ENCODE peak calls at places on chromosome 17, in five cellular contexts. S is astrocyte; R is CD8-positive, alpha-beta memory T cell; P is GM23338; L is hepatocyte. E is an unnamed sample.

GRCh38 chr17:67108411-67108810 is 64.1 kb downstream of the CACNG1 start:
- DNase-seq in R (no peak), P (no peak), S (no peak), L (no peak), E (no peak)

GRCh38 chr17:9434502-9435113 is 141.0 kb downstream of the STX8 start:
- DNase-seq in R (no peak), S (no peak), L (no peak), P (no peak), E (no peak)

GRCh38 chr17:43952724-43953666 is 745 bp downstream of the PYY start:
- DNase-seq in L (no peak), S (no peak), R (no peak), P (peak; percentile 97), E (no peak)

GRCh38 chr17:34241062-34241461 is 14.0 kb upstream of the CCL2 start:
- DNase-seq in L (no peak), P (no peak), S (peak; percentile 32), R (no peak), E (no peak)

GRCh38 chr17:62653002-62653830 is 25.7 kb downstream of the MRC2 start:
- DNase-seq in L (peak; percentile 60), S (peak; percentile 33), P (peak; percentile 93), R (peak; percentile 58), E (peak; percentile 74)

GRCh38 chr17:80586464-80587228 is 42.0 kb downstream of the RPTOR start:
- DNase-seq in R (no peak), P (no peak), L (no peak), S (no peak), E (no peak)

GRCh38 chr17:9817086-9817485 is 4.8 kb downstream of the GSG1L2 start:
- DNase-seq in R (no peak), L (peak; percentile 79), S (no peak), P (peak; percentile 74), E (peak; percentile 35)

GRCh38 chr17:39705786-39706348 is 6.0 kb downstream of the ERBB2 start:
- DNase-seq in L (no peak), S (no peak), R (no peak), P (no peak), E (peak; percentile 85)

GRCh38 chr17:9139695-9140094 is 118.4 kb downstream of the NTN1 start:
- DNase-seq in L (no peak), P (no peak), R (no peak), S (no peak), E (no peak)

GRCh38 chr17:77317091-77317519 is 176.3 kb downstream of the SEC14L1 start:
- DNase-seq in R (no peak), P (no peak), S (no peak), L (no peak), E (no peak)

GRCh38 chr17:17032131-17032692 is 10.0 kb upstream of the MPRIP start:
- DNase-seq in R (no peak), S (peak; percentile 95), P (no peak), L (peak; percentile 69), E (no peak)

GRCh38 chr17:43134774-43135453 is 9.8 kb upstream of the BRCA1 start:
- DNase-seq in L (no peak), P (peak; percentile 50), R (no peak), S (no peak), E (no peak)

GRCh38 chr17:74045608-74046007 is 157.9 kb upstream of the RPL38 start:
- DNase-seq in S (no peak), L (peak; percentile 38), P (no peak), R (no peak), E (no peak)

GRCh38 chr17:42111265-42111636 is 1.3 kb downstream of the DHX58 start:
- DNase-seq in S (no peak), R (no peak), L (no peak), P (no peak), E (no peak)

GRCh38 chr17:32518856-32519768 is 32.3 kb downstream of the CDK5R1 start:
- DNase-seq in S (peak; percentile 10), L (peak; percentile 81), P (peak; percentile 96), R (peak; percentile 77), E (no peak)

GRCh38 chr17:8719291-8720246 is 25.1 kb downstream of the CCDC42 start:
- DNase-seq in P (no peak), S (peak; percentile 18), L (no peak), R (no peak), E (no peak)

GRCh38 chr17:57902800-57903759 is 52.1 kb downstream of the CUEDC1 start:
- DNase-seq in L (peak; percentile 82), S (peak; percentile 87), R (no peak), P (no peak), E (peak; percentile 94)
- H3K36me3 ChIP-seq in L (no peaks in the 10 kb centered on the region), S (no peaks in the 10 kb centered on the region), R (no peaks in the 10 kb centered on the region), P (no peaks in the 10 kb centered on the region), E (no peaks in the 10 kb centered on the region)

GRCh38 chr17:79217473-79218135 is 143.0 kb downstream of the ENGASE start:
- DNase-seq in P (no peak), R (no peak), L (no peak), S (no peak), E (no peak)
- H3K27ac ChIP-seq in P (no peak overlapping the region), R (no peak overlapping the region), L (no peak overlapping the region), S (no peak overlapping the region), E (no peak overlapping the region)

GRCh38 chr17:1649116-1649843 is 386 bp downstream of the RILP start:
- DNase-seq in P (peak; percentile 82), S (peak; percentile 74), R (peak; percentile 83), L (peak; percentile 94), E (peak; percentile 82)
- H3K4me1 ChIP-seq in P (peaks cover 21% of the 10 kb centered on the region), S (peaks cover 23% of the 10 kb centered on the region), R (peaks cover 18% of the 10 kb centered on the region), L (peaks cover 23% of the 10 kb centered on the region), E (peaks cover 3% of the 10 kb centered on the region)

DNA sequence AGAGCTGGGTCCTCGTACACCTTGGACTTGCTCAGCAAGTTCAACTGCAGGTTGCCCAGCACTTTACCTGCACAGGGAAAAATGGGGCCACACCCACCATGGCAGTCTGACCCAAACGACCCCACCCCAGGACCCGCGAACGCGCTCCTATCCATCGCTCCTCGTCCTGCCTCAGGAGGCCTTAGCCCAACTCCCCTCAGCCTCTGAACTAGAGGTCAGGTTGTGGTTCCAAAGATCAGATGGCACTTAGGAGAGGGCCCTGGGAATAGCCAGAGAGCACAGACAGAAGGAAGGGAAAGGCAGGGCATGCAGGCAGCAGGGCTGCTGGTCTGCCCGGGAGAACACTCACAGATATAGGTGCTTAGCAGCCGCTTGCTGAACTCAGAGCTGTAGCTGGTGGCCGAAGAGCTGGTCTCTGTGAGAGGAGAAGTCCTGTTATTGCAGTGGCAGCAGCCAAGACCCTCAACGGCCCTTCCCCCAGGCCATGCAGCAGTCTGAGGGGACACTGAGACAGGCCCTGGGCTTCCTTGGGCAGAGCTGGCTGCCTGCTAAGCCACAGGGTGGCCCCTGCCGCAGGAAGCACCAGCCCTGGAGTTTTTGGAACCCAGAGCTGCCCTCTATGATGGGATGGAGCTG is 6.9 kb downstream of the ZACN start:
- DNase-seq in P (no peak), S (no peak), R (peak; percentile 21), L (no peak), E (no peak)
- H3K36me3 ChIP-seq in P (peaks cover 5% of the 10 kb centered on the region), S (peaks cover 20% of the 10 kb centered on the region), R (peaks cover 54% of the 10 kb centered on the region), L (no peaks in the 10 kb centered on the region), E (peaks cover 86% of the 10 kb centered on the region)

E was measured in lung.